ENCODE peak calls at places on chromosome 3, in seven cellular contexts. E, L, S, I, J, T and K are unnamed samples.

GRCh38 chr3:72973031-72973723 is 23.4 kb upstream of the PPP4R2 start:
- DNase-seq in E (no peak), L (no peak), S (no peak), I (no peak), J (no peak), T (no peak), K (no peak)

GRCh38 chr3:141250342-141250741 is 18.7 kb downstream of the PXYLP1 start:
- DNase-seq in E (no peak), L (no peak), S (no peak), I (no peak), J (no peak), T (no peak), K (no peak)

GRCh38 chr3:53690521-53690920 is 155.7 kb downstream of the CHDH start:
- DNase-seq in E (no peak), L (no peak), S (no peak), I (no peak), J (no peak), T (no peak), K (no peak)

GRCh38 chr3:195756935-195757302 is 36.1 kb downstream of the MUC20 start:
- DNase-seq in E (no peak), L (no peak), S (no peak), I (no peak), J (no peak), T (no peak), K (no peak)

GRCh38 chr3:81242871-81243270 is 518.6 kb downstream of the GBE1 start:
- DNase-seq in E (no peak), L (no peak), S (no peak), I (peak), J (no peak), T (peak), K (no peak)

GRCh38 chr3:71355862-71356261 is 227.7 kb downstream of the FOXP1 start:
- DNase-seq in E (no peak), L (no peak), S (no peak), I (peak), J (no peak), T (no peak), K (no peak)

GRCh38 chr3:40054568-40055222 is 245.3 kb downstream of the MYRIP start:
- DNase-seq in E (peak), L (no peak), S (no peak), I (no peak), J (no peak), T (no peak), K (no peak)

GRCh38 chr3:115518100-115518852 is 105.0 kb upstream of the GAP43 start:
- DNase-seq in E (peak), L (no peak), S (peak), I (no peak), J (peak), T (no peak), K (no peak)

GRCh38 chr3:52204337-52205073 is 6.5 kb downstream of the ALAS1 start:
- DNase-seq in E (no peak), L (no peak), S (no peak), I (peak), J (no peak), T (no peak), K (no peak)

GRCh38 chr3:151327571-151328198 is 1.7 kb downstream of the P2RY13 start:
- DNase-seq in E (no peak), L (no peak), S (no peak), I (no peak), J (no peak), T (peak), K (no peak)

GRCh38 chr3:42871592-42872196 is 4.0 kb downstream of the CYP8B1 start:
- DNase-seq in E (no peak), L (peak), S (peak), I (no peak), J (no peak), T (peak), K (no peak)

GRCh38 chr3:141255864-141256263 is 24.2 kb downstream of the PXYLP1 start:
- DNase-seq in E (no peak), L (no peak), S (no peak), I (no peak), J (no peak), T (no peak), K (no peak)

GRCh38 chr3:22928716-22929115 is 274.4 kb upstream of the UBE2E2 start:
- DNase-seq in E (no peak), L (no peak), S (no peak), I (no peak), J (no peak), T (no peak), K (no peak)

GRCh38 chr3:73009750-73010149 is 13.1 kb downstream of the PPP4R2 start:
- DNase-seq in E (no peak), L (no peak), S (no peak), I (no peak), J (no peak), T (no peak), K (no peak)

GRCh38 chr3:195771651-195772300 is 40.0 kb downstream of the MUC4 start:
- DNase-seq in E (no peak), L (no peak), S (no peak), I (no peak), J (no peak), T (no peak), K (no peak)

GRCh38 chr3:3184876-3185275 is 5.4 kb upstream of the CRBN start:
- DNase-seq in E (no peak), L (no peak), S (no peak), I (no peak), J (no peak), T (peak), K (no peak)

GRCh38 chr3:140910860-140911259 is 30.8 kb upstream of the SLC25A36 start:
- DNase-seq in E (no peak), L (no peak), S (no peak), I (no peak), J (no peak), T (peak), K (no peak)

GRCh38 chr3:125602752-125603649 is 7.7 kb upstream of the OSBPL11 start:
- DNase-seq in E (peak), L (no peak), S (no peak), I (no peak), J (no peak), T (no peak), K (no peak)

GRCh38 chr3:143957447-143957846 is 14.2 kb upstream of the DIPK2A start:
- DNase-seq in E (no peak), L (no peak), S (no peak), I (no peak), J (no peak), T (no peak), K (no peak)

GRCh38 chr3:62874398-62875102 is 666 bp downstream of the CADPS start:
- DNase-seq in E (no peak), L (peak), S (no peak), I (no peak), J (no peak), T (no peak), K (no peak)

GRCh38 chr3:146550743-146551510 is 6.5 kb upstream of the PLSCR1 start:
- DNase-seq in E (peak), L (no peak), S (no peak), I (no peak), J (no peak), T (no peak), K (no peak)

DNA sequence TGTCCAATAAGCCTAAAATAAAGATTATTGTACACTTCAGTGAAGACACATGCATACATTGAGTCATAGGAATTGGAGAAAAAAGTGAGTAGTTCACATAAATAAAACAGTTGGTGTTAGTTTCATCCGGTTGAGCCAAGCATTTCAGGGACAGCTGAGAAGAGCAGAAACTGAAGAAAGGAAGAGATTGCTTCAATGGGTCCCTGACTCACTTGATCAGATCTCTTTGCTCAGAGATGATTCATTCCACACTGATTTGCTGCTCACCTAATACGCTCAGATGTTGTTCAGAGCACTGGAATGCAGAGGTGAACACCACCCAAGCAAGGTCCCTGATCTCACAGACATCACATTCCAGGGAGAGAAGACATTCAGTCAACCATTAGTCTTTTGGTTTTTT is 93.7 kb downstream of the RAD18 start:
- DNase-seq in E (peak), L (no peak), S (no peak), I (no peak), J (no peak), T (no peak), K (no peak)
- H3K27ac ChIP-seq in E (peak), L (no peak), S (no peak), I (no peak), J (no peak), T (no peak), K (no peak)

GRCh38 chr3:129688310-129688895 is 81.9 kb upstream of the PLXND1 start:
- DNase-seq in E (peak), L (peak), S (peak), I (no peak), J (peak), T (no peak), K (no peak)
- H3K4me3 ChIP-seq in E (peak), L (no peak), S (peak), I (no peak), J (peak), T (no peak), K (no peak)

DNA sequence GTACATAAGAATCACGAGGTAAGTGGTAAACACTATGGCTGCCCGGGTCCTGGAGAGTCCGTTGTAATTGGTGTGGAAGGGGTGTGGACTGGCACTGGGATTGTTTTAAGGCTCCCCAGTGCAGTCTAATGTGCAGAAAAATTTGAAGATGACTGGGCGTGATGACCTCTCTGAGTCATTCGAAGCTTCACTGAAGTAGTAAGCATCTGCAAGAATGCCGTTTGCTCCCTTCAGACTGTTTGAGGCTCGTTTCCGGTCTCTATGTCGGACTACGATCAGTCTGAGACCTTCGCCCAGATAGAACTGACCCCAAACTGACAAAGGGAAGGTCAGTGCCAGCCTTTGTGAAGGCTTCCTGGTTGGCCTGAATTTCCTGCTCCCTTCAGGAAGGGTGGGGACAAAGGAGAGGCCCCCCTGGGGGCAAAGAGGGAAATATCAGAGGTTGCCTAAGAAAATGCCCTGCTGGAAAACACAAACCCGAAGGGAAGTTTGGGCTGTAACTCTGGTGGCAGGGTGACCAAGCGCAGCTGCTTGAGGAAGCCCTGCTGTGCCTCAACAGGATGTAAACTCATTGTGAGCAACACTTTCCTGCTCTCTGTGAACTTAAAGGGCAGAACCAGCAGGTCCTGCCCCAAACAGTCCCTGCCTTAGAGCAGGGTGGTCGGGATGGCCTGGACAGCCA is 34.6 kb downstream of the BTD start:
- DNase-seq in E (peak), L (no peak), S (peak), I (no peak), J (no peak), T (no peak), K (no peak)
- H3K27ac ChIP-seq in E (peak), L (peak), S (peak), I (no peak), J (peak), T (no peak), K (no peak)

DNA sequence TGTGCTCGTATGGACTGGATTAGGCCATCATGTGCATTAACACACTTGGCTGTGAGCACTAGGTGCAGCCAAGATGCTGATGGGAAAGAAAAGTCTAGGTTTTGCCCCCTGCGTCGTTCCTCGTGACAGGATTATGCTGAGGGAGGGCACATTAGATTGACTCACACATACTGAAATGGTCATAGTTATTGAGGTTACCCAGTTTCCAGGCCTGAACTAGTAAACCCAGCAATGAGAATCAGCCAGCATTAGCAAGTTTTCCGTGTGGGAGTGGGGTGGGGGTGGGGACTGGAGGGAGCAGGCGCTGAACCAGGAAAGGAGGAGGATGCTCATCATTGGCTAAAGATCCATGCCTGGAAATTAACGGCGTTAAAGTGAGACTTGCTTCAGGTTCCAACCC is 224.9 kb upstream of the TPRG1 start:
- DNase-seq in E (peak), L (no peak), S (no peak), I (no peak), J (peak), T (no peak), K (no peak)
- H3K4me3 ChIP-seq in E (no peak), L (peak), S (peak), I (no peak), J (peak), T (no peak), K (no peak)

GRCh38 chr3:61829301-61830110 is 268.1 kb downstream of the PTPRG start:
- DNase-seq in E (no peak), L (peak), S (no peak), I (no peak), J (no peak), T (no peak), K (no peak)
- H3K27ac ChIP-seq in E (no peak), L (peak), S (peak), I (no peak), J (peak), T (no peak), K (no peak)

DNA sequence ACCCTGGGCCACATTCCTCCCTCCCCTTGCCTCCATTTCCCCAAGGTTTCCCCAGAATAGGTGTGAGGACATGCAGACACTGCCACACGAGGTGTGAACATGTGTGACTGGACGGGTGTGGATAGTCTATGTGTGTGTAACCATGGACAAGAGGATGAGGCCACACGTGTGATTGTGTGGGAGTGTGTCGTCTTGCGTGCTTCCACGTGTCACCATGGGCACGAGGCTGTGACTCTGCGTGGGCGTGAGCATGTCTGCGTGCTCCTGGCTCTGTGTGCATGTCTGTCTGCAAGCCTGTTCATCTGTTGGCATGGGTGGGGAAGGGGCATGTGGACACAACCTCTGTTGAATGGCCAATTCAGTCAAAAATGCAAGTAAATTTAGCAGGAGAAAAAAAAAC is 6.2 kb upstream of the MYL3 start:
- DNase-seq in E (no peak), L (peak), S (no peak), I (no peak), J (no peak), T (no peak), K (no peak)
- H3K4me3 ChIP-seq in E (no peak), L (no peak), S (no peak), I (no peak), J (no peak), T (no peak), K (no peak)

DNA sequence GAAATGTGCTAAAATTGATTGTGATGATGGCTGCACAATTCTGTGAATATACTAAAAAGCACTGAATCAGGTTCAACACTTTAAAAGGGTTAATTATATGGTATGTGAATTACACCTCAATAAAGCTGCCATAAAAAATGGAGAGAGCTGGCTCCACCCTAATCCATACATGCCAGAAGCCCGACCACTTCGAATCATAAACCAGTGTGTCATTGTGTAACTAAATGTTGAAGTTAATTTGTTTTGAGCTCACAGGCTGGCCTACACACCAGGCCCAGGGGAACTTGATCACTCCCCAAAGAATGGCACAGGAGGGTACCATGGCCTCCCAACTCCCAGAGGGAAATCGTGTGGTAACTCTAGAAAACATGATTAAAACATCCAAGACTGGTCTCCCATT is 14.0 kb downstream of the PLCD1 start:
- DNase-seq in E (no peak), L (no peak), S (no peak), I (no peak), J (no peak), T (no peak), K (no peak)
- H3K27ac ChIP-seq in E (no peak), L (no peak), S (no peak), I (no peak), J (no peak), T (no peak), K (no peak)

GRCh38 chr3:149441662-149442442 is 32.6 kb upstream of the TM4SF4 start:
- DNase-seq in E (no peak), L (no peak), S (no peak), I (no peak), J (no peak), T (no peak), K (no peak)

GRCh38 chr3:149443545-149443912 is 31.0 kb upstream of the TM4SF4 start:
- DNase-seq in E (no peak), L (no peak), S (no peak), I (no peak), J (no peak), T (no peak), K (no peak)

GRCh38 chr3:149438981-149439380 is 35.5 kb upstream of the TM4SF4 start:
- DNase-seq in E (no peak), L (no peak), S (no peak), I (no peak), J (no peak), T (no peak), K (no peak)

GRCh38 chr3:149437710-149438109 is 36.8 kb upstream of the TM4SF4 start:
- DNase-seq in E (no peak), L (no peak), S (no peak), I (no peak), J (no peak), T (no peak), K (no peak)

DNA sequence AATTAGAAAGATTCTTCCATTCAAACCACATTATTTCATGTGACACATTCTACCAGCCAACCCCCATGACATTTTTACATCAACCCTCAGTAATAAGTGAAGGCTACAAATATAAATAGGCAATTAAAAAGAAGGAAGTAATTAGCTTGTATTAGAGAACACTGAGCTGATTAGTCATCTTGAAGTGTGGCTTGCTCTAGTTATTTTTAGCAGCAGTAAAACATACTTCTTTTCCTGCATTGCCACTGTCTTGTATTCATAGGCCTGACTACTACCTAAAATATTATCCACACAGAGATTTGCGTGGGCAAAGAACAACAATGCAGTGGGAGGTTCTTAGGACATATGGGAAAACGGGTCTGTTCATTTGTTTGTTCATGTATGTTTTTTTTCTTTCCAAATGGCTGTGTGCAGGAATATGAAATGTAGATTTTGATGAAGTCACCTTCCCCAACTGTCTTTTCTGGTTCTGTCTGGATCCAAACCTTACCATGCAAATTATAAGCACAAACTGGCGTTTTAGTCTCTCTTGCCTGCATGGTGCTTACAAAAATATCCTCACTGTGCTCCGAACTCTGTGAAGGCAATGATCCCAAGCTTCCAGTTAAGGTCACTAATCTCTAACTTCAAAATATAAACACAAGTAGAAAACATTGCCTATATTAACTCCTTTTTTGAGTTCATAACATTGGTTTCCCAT is 31.5 kb upstream of the TM4SF4 start:
- DNase-seq in E (peak), L (no peak), S (no peak), I (no peak), J (no peak), T (peak), K (no peak)
- H3K4me3 ChIP-seq in E (no peak), L (no peak), S (no peak), I (no peak), J (no peak), T (no peak), K (no peak)

GRCh38 chr3:127690823-127691452 is 18.2 kb downstream of the ABTB1 start:
- DNase-seq in E (peak), L (no peak), S (no peak), I (peak), J (peak), T (peak), K (no peak)
- H3K27ac ChIP-seq in E (peak), L (peak), S (peak), I (no peak), J (peak), T (peak), K (no peak)